ENCODE peak calls at places on chromosomes 6 and 20, in nine cellular contexts. Q is DMS79 treated with DMSO at 0.1 percent for 48 hours; P is RWPE1; S is stimulated activated CD4-positive, alpha-beta T cell treated with anti-CD3 and anti-CD28 coated beads, Interleukin-15, amount 100 ng/mL, for 1 hour; R is GM23248; E is cardiac fibroblast; U is stromal cell of bone marrow; X is substantia nigra; I is cardiac muscle cell. H is an unnamed sample.

GRCh38 chr20:62027116-62027515 is 38.6 kb downstream of the TAF4 start:
- DNase-seq in Q (no peak), P (no peak), S (no peak), R (peak), E (no peak), U (no peak), X (no peak), I (no peak), H (no peak)

GRCh38 chr20:49306903-49307336 is 29.1 kb upstream of the ZNFX1 start:
- DNase-seq in Q (no peak), P (no peak), S (no peak), R (no peak), E (no peak), U (no peak), X (no peak), I (no peak), H (no peak)

GRCh38 chr6:170011233-170012142 is 260.1 kb downstream of the ERMARD start:
- DNase-seq in Q (no peak), P (no peak), S (no peak), R (no peak), E (no peak), U (no peak), X (peak), I (no peak), H (no peak)

GRCh38 chr20:16301981-16302380 is 271.3 kb downstream of the KIF16B start:
- DNase-seq in Q (no peak), P (no peak), S (no peak), R (no peak), E (peak), U (no peak), X (no peak), I (no peak), H (no peak)

GRCh38 chr20:38935285-38935684 is 9.1 kb downstream of the FAM83D start:
- DNase-seq in Q (no peak), P (peak), S (no peak), R (peak), E (peak), U (no peak), X (no peak), I (no peak), H (no peak)

GRCh38 chr20:34980543-34981213 is 25.0 kb downstream of the MYH7B start:
- DNase-seq in Q (no peak), P (no peak), S (no peak), R (no peak), E (no peak), U (no peak), X (no peak), I (no peak), H (no peak)

GRCh38 chr6:27505209-27506027 is 32.5 kb upstream of the ZNF184 start:
- DNase-seq in Q (no peak), P (peak), S (peak), R (peak), E (peak), U (no peak), X (no peak), I (peak), H (peak)

GRCh38 chr6:89272611-89273010 is 42.5 kb downstream of the GABRR2 start:
- DNase-seq in Q (no peak), P (no peak), S (no peak), R (no peak), E (no peak), U (no peak), X (no peak), I (no peak), H (no peak)

GRCh38 chr20:24297928-24298327 is 171.5 kb upstream of the SYNDIG1 start:
- DNase-seq in Q (no peak), P (no peak), S (no peak), R (no peak), E (no peak), U (no peak), X (no peak), I (no peak), H (no peak)

GRCh38 chr20:10490706-10491105 is 55.6 kb downstream of the SLX4IP start:
- DNase-seq in Q (no peak), P (no peak), S (no peak), R (no peak), E (no peak), U (no peak), X (no peak), I (no peak), H (no peak)

H was measured in neuronal stem cell.